ENCODE peak calls at places on chromosomes 4 and X, in five cellular contexts. One of them, this sample, is unnamed.

GRCh38 chrX:50799531-50799961 is 14.4 kb downstream of the SHROOM4 start:
- DNase-seq in mammary epithelial cell: peak
- DNase-seq in endothelial cell: no peak
- DNase-seq in SHP77: no peak
- DNase-seq in SW480: no peak
- DNase-seq in this sample: no peak

GRCh38 chr4:113781439-113782040 is 20.0 kb upstream of the CAMK2D start:
- DNase-seq in SW480: peak
- DNase-seq in SHP77: no peak
- DNase-seq in endothelial cell: no peak
- DNase-seq in mammary epithelial cell: no peak
- DNase-seq in this sample: no peak

GRCh38 chrX:129585691-129586090 is 45.6 kb downstream of the OCRL start:
- DNase-seq in endothelial cell: no peak
- DNase-seq in SHP77: no peak
- DNase-seq in SW480: no peak
- DNase-seq in mammary epithelial cell: no peak
- DNase-seq in this sample: no peak

GRCh38 chr4:8786166-8786565 is 85.5 kb downstream of the HMX1 start:
- DNase-seq in mammary epithelial cell: no peak
- DNase-seq in SW480: no peak
- DNase-seq in SHP77: no peak
- DNase-seq in endothelial cell: no peak
- DNase-seq in this sample: no peak

GRCh38 chr4:106529348-106530033 is 160.9 kb upstream of the GIMD1 start:
- DNase-seq in endothelial cell: no peak
- DNase-seq in SW480: no peak
- DNase-seq in mammary epithelial cell: peak
- DNase-seq in SHP77: no peak
- DNase-seq in this sample: no peak

GRCh38 chr4:1982124-1983052 is 26.4 kb downstream of the NELFA start:
- DNase-seq in SHP77: no peak
- DNase-seq in SW480: peak
- DNase-seq in endothelial cell: no peak
- DNase-seq in mammary epithelial cell: no peak
- DNase-seq in this sample: no peak

GRCh38 chr4:112332398-112332797 is 35.2 kb downstream of the ALPK1 start:
- DNase-seq in SW480: no peak
- DNase-seq in endothelial cell: no peak
- DNase-seq in mammary epithelial cell: no peak
- DNase-seq in SHP77: no peak
- DNase-seq in this sample: no peak

GRCh38 chr4:64551125-64551524 is 141.9 kb upstream of the TECRL start:
- DNase-seq in endothelial cell: no peak
- DNase-seq in SHP77: no peak
- DNase-seq in mammary epithelial cell: no peak
- DNase-seq in SW480: no peak
- DNase-seq in this sample: no peak

GRCh38 chr4:138843611-138844010 is 172.0 kb upstream of the NOCT start:
- DNase-seq in SW480: no peak
- DNase-seq in mammary epithelial cell: peak
- DNase-seq in endothelial cell: no peak
- DNase-seq in SHP77: no peak
- DNase-seq in this sample: no peak

GRCh38 chr4:149293233-149293632 is 522.4 kb downstream of the IQCM start:
- DNase-seq in SHP77: no peak
- DNase-seq in endothelial cell: no peak
- DNase-seq in SW480: no peak
- DNase-seq in mammary epithelial cell: no peak
- DNase-seq in this sample: no peak

GRCh38 chr4:2417765-2418651 is at the start of gene ZFYVE28:
- DNase-seq in mammary epithelial cell: peak
- DNase-seq in endothelial cell: no peak
- DNase-seq in SW480: peak
- DNase-seq in SHP77: no peak
- DNase-seq in this sample: no peak

GRCh38 chrX:30607155-30607554 is 29.6 kb upstream of the TASL start:
- DNase-seq in SW480: no peak
- DNase-seq in mammary epithelial cell: peak
- DNase-seq in SHP77: no peak
- DNase-seq in endothelial cell: no peak
- DNase-seq in this sample: no peak

GRCh38 chrX:24838624-24839023 is 144.9 kb downstream of the POLA1 start:
- DNase-seq in SHP77: peak
- DNase-seq in endothelial cell: peak
- DNase-seq in SW480: peak
- DNase-seq in mammary epithelial cell: peak
- DNase-seq in this sample: peak

GRCh38 chr4:94871644-94872305 is 114.0 kb downstream of the BMPR1B start:
- DNase-seq in SHP77: no peak
- DNase-seq in mammary epithelial cell: no peak
- DNase-seq in endothelial cell: no peak
- DNase-seq in SW480: no peak
- DNase-seq in this sample: no peak

GRCh38 chr4:20341121-20341758 is 89.5 kb downstream of the SLIT2 start:
- DNase-seq in SW480: no peak
- DNase-seq in mammary epithelial cell: no peak
- DNase-seq in endothelial cell: no peak
- DNase-seq in SHP77: no peak
- DNase-seq in this sample: no peak

GRCh38 chrX:139554991-139555675 is 24.6 kb downstream of the F9 start:
- DNase-seq in SHP77: no peak
- DNase-seq in mammary epithelial cell: no peak
- DNase-seq in SW480: no peak
- DNase-seq in endothelial cell: no peak
- DNase-seq in this sample: no peak

GRCh38 chr4:109511414-109511813 is 48.6 kb upstream of the MCUB start:
- DNase-seq in mammary epithelial cell: no peak
- DNase-seq in SW480: no peak
- DNase-seq in endothelial cell: no peak
- DNase-seq in SHP77: no peak
- DNase-seq in this sample: no peak

GRCh38 chrX:37454537-37455285 is 105.5 kb downstream of the PRRG1 start:
- DNase-seq in endothelial cell: no peak
- DNase-seq in SW480: peak
- DNase-seq in mammary epithelial cell: peak
- DNase-seq in SHP77: no peak
- DNase-seq in this sample: no peak

GRCh38 chr4:185039508-185040273 is 21.4 kb downstream of the HELT start:
- DNase-seq in endothelial cell: peak
- DNase-seq in SHP77: peak
- DNase-seq in mammary epithelial cell: peak
- DNase-seq in SW480: peak
- DNase-seq in this sample: peak

This sample was measured in NCI-H774.